ENCODE peak calls at places on chromosomes 11 and 22, in six cellular contexts. U is pons; W is stimulated activated effector memory CD8-positive, alpha-beta T cell treated with anti-CD3 and anti-CD28 coated beads, Interleukin-12 subunit alpha, Interleukin-12 subunit beta, amount 100 ng/mL, for 72 hours; B is pulmonary artery endothelial cell; C is activated T-cell treated with anti-CD3 and anti-CD28 coated beads for 4 hours; Z is Calu3. E is an unnamed sample.

GRCh38 chr11:67268036-67268683 is 1.9 kb downstream of the GRK2 start:
- DNase-seq in U (no peak), W (peak; percentile 87), B (no peak), C (no peak), Z (no peak), E (no peak)

GRCh38 chr11:80122211-80122610 is 681.4 kb upstream of the TENM4 start:
- DNase-seq in U (no peak), W (no peak), B (no peak), C (no peak), Z (no peak), E (no peak)

GRCh38 chr11:102564110-102564509 is 33.6 kb upstream of the MMP7 start:
- DNase-seq in U (no peak), W (no peak), B (peak; percentile 5), C (no peak), Z (no peak), E (peak; percentile 27)

GRCh38 chr11:2567026-2567671 is 122.3 kb downstream of the KCNQ1 start:
- DNase-seq in U (no peak), W (no peak), B (no peak), C (no peak), Z (no peak), E (no peak)

GRCh38 chr11:47891886-47892285 is 43.7 kb upstream of the NUP160 start:
- DNase-seq in U (no peak), W (no peak), B (no peak), C (no peak), Z (no peak), E (no peak)

GRCh38 chr11:86291466-86292262 is 10.4 kb upstream of the HIKESHI start:
- DNase-seq in U (peak; percentile 58), W (peak; percentile 78), B (peak; percentile 4), C (peak; percentile 63), Z (peak; percentile 62), E (no peak)

GRCh38 chr11:74611369-74611861 is 19.0 kb downstream of the POLD3 start:
- DNase-seq in U (peak; percentile 68), W (no peak), B (peak; percentile 13), C (no peak), Z (no peak), E (no peak)

GRCh38 chr22:18048041-18048440 is 23.7 kb upstream of the MICAL3 start:
- DNase-seq in U (no peak), W (no peak), B (no peak), C (no peak), Z (no peak), E (no peak)

GRCh38 chr11:118264568-118265470 is 722 bp upstream of the MPZL2 start:
- DNase-seq in U (no peak), W (no peak), B (no peak), C (no peak), Z (no peak), E (no peak)

GRCh38 chr11:13207665-13208594 is 69.7 kb upstream of the BMAL1 start:
- DNase-seq in U (peak; percentile 15), W (no peak), B (peak; percentile 63), C (no peak), Z (peak; percentile 25), E (no peak)

GRCh38 chr11:17734986-17735822 is 623 bp downstream of the KCNC1 start:
- DNase-seq in U (peak; percentile 15), W (peak; percentile 65), B (peak; percentile 37), C (no peak), Z (peak; percentile 70), E (no peak)

GRCh38 chr11:36149538-36150242 is 139.5 kb downstream of the COMMD9 start:
- DNase-seq in U (no peak), W (peak; percentile 50), B (peak; percentile 98), C (no peak), Z (peak; percentile 89), E (peak; percentile 100)

GRCh38 chr11:134560066-134560465 is 148.0 kb upstream of the B3GAT1 start:
- DNase-seq in U (no peak), W (peak; percentile 35), B (no peak), C (no peak), Z (no peak), E (no peak)

GRCh38 chr11:117884994-117885393 is 8.5 kb upstream of the FXYD6 start:
- DNase-seq in U (no peak), W (no peak), B (no peak), C (no peak), Z (no peak), E (no peak)

GRCh38 chr22:36332623-36333331 is 55.0 kb downstream of the MYH9 start:
- DNase-seq in U (peak; percentile 46), W (peak; percentile 76), B (no peak), C (no peak), Z (peak; percentile 89), E (no peak)

GRCh38 chr11:61834278-61835004 is 6.3 kb downstream of the FADS2 start:
- DNase-seq in U (peak; percentile 71), W (peak; percentile 77), B (peak; percentile 71), C (no peak), Z (no peak), E (no peak)

GRCh38 chr11:109424893-109425292 is 2.9 kb downstream of the C11orf87 start:
- DNase-seq in U (no peak), W (no peak), B (no peak), C (no peak), Z (no peak), E (no peak)

E was measured in glomerular endothelial cell.